ENCODE peak calls at places on chromosomes 12 and 14, in eight cellular contexts. N is upper lobe of left lung, E is MM.1S, K is pancreas, X is A549, J is transverse colon, Q is GM12878, Y is HepG2. S is an unnamed sample.
A peak's percentile ranks its signal among the peaks of the same experiment; 100 is the strongest.

GRCh38 chr12:120959111-120959878 is 19.0 kb upstream of the HNF1A start:
- DNase-seq in N (no peak), E (no peak), K (no peak), X (no peak), J (no peak), Q (no peak), Y (no peak), S (no peak)

GRCh38 chr14:99163446-99163845 is 108.6 kb downstream of the BCL11B start:
- DNase-seq in N (no peak), E (no peak), K (no peak), X (no peak), J (no peak), Q (no peak), Y (no peak), S (no peak)

GRCh38 chr14:99360774-99361595 is 89.0 kb upstream of the BCL11B start:
- DNase-seq in N (peak; percentile 38), E (no peak), K (no peak), X (peak; percentile 42), J (no peak), Q (no peak), Y (peak; percentile 6), S (no peak)

GRCh38 chr14:90452366-90452765 is 55.5 kb downstream of the CALM1 start:
- DNase-seq in N (no peak), E (no peak), K (no peak), X (no peak), J (no peak), Q (no peak), Y (no peak), S (no peak)

GRCh38 chr12:115267891-115268290 is 583.9 kb upstream of the TBX3 start:
- DNase-seq in N (no peak), E (no peak), K (no peak), X (no peak), J (no peak), Q (no peak), Y (no peak), S (no peak)

GRCh38 chr12:100058482-100059029 is 73.8 kb upstream of the ANKS1B start:
- DNase-seq in N (no peak), E (no peak), K (no peak), X (peak; percentile 39), J (no peak), Q (no peak), Y (no peak), S (no peak)

GRCh38 chr12:79674629-79675028 is 16.1 kb downstream of the PAWR start:
- DNase-seq in N (no peak), E (no peak), K (no peak), X (no peak), J (no peak), Q (no peak), Y (no peak), S (no peak)

GRCh38 chr12:121005346-121005815 is 10.9 kb downstream of the C12orf43 start:
- DNase-seq in N (peak; percentile 76), E (peak; percentile 37), K (no peak), X (peak; percentile 79), J (peak; percentile 72), Q (no peak), Y (peak; percentile 59), S (peak; percentile 11)

GRCh38 chr12:67441736-67442346 is 172.7 kb downstream of the CAND1 start:
- DNase-seq in N (peak; percentile 8), E (peak; percentile 70), K (peak; percentile 80), X (peak; percentile 80), J (peak; percentile 93), Q (no peak), Y (peak; percentile 58), S (peak; percentile 62)

GRCh38 chr14:76943072-76943471 is 85.4 kb downstream of the IRF2BPL start:
- DNase-seq in N (no peak), E (no peak), K (no peak), X (no peak), J (no peak), Q (no peak), Y (no peak), S (no peak)

GRCh38 chr12:89707623-89707991 is 1.0 kb downstream of the ATP2B1 start:
- DNase-seq in N (peak; percentile 69), E (peak; percentile 10), K (no peak), X (no peak), J (peak; percentile 34), Q (no peak), Y (peak; percentile 16), S (no peak)

GRCh38 chr12:104694161-104694560 is 237.4 kb downstream of the CHST11 start:
- DNase-seq in N (no peak), E (no peak), K (no peak), X (no peak), J (no peak), Q (no peak), Y (no peak), S (no peak)

GRCh38 chr12:12017798-12018197 is 52.9 kb upstream of the BCL2L14 start:
- DNase-seq in N (no peak), E (no peak), K (no peak), X (no peak), J (no peak), Q (no peak), Y (no peak), S (no peak)

GRCh38 chr14:23660290-23661226 is 24.4 kb downstream of the DHRS2 start:
- DNase-seq in N (no peak), E (no peak), K (no peak), X (no peak), J (no peak), Q (no peak), Y (no peak), S (peak; percentile 19)

GRCh38 chr12:65741662-65742480 is 82.4 kb upstream of the HMGA2 start:
- DNase-seq in N (peak; percentile 86), E (no peak), K (no peak), X (peak; percentile 34), J (peak; percentile 10), Q (no peak), Y (peak; percentile 42), S (no peak)

GRCh38 chr14:96582995-96583394 is 80.8 kb downstream of the PAPOLA start:
- DNase-seq in N (no peak), E (no peak), K (no peak), X (no peak), J (no peak), Q (no peak), Y (no peak), S (no peak)

GRCh38 chr14:105974902-105975301 is 448.5 kb downstream of the TMEM121 start:
- DNase-seq in N (peak; percentile 1), E (no peak), K (no peak), X (peak; percentile 12), J (peak; percentile 19), Q (no peak), Y (peak; percentile 39), S (peak; percentile 47)

GRCh38 chr12:7116916-7117315 is 7.9 kb upstream of the C1RL start:
- DNase-seq in N (no peak), E (no peak), K (no peak), X (no peak), J (no peak), Q (no peak), Y (no peak), S (no peak)

GRCh38 chr12:57127101-57127709 is 1.1 kb upstream of the LRP1 start:
- DNase-seq in N (no peak), E (peak; percentile 56), K (peak; percentile 77), X (peak; percentile 79), J (peak; percentile 90), Q (no peak), Y (peak; percentile 84), S (peak; percentile 47)
- TF ChIP-seq CTCF in N (no peak), E (peak; percentile 44), K (no peak), X (peak; percentile 36), J (peak; percentile 27), Q (peak; percentile 32), Y (peak; percentile 88), S (no peak)

GRCh38 chr12:16766736-16767135 is 160.8 kb upstream of the LMO3 start:
- DNase-seq in N (no peak), E (peak; percentile 76), K (no peak), X (no peak), J (no peak), Q (no peak), Y (no peak), S (no peak)
- H3K27ac ChIP-seq in N (no peak overlapping the region), E (peak overlapping the region; percentile 76), K (no peak overlapping the region), X (no peak overlapping the region), J (no peak overlapping the region), Q (no peak overlapping the region), Y (no peak overlapping the region), S (no peak overlapping the region)

DNA sequence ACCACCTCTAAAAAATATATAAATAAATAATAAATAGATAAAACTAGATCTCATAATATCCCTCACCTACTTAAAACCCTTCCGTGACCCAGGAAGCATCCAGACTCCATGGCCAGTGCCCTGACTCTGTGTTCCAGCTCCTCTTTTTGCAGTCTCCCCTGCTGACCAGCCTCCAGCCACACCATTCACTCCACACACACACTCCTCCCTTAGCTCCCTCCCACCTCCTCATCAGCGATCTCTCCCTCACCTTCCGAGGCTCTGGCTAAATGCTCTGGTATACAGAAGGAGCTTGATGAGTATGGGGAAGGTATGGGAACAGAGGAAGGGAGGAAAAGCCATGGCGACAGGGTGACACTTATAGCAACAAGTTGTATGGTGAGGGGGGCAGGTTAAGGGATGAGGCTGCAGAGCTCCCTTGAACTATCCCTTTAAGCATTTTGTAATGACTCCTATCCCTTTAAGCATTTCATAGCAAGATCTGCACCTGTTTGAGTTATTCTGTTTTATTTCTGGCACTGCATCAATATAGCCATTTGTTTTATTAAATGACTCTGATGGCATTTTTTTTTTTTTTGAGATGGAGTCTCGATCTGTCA is 26.1 kb upstream of the EIF4B start:
- DNase-seq in N (no peak), E (no peak), K (no peak), X (peak; percentile 52), J (no peak), Q (no peak), Y (no peak), S (no peak)
- H3K4me1 ChIP-seq in N (no peaks in the 10 kb centered on the region), E (no peaks in the 10 kb centered on the region), K (no peaks in the 10 kb centered on the region), X (peaks cover 34% of the 10 kb centered on the region), J (no peaks in the 10 kb centered on the region), Q (no peaks in the 10 kb centered on the region), Y (peaks cover 40% of the 10 kb centered on the region), S (no peaks in the 10 kb centered on the region)

DNA sequence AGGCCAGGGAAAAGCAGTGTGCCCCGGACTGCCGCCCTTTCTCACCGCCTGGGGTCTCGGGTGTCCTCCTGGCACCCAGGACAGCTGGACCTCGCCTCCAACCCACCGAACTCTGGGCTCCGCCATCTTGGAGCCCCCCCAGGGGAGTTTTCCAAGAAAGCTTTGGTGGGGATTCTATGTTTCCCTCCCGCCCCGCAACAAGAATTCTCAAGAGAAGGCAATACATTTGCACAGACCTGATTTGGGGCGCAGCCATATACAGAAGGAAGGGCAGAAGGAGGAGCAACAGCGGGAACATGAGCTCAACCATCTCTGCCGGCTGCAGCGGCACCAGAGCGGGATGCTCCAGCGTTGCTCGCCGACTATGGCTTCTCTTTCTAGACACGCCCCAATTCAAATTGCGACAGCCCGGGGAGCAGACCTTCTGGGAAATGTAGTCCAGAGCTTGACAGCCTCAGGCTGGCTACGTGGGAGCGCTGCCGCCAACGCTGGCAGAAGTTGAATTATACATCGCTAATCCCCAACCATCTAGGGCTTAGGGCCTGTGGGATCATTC is at the start of gene RDH11:
- DNase-seq in N (peak; percentile 86), E (peak; percentile 74), K (peak; percentile 79), X (peak; percentile 89), J (peak; percentile 90), Q (peak; percentile 50), Y (peak; percentile 90), S (peak; percentile 74)
- TF ChIP-seq CTCF in N (no peak), E (no peak), K (no peak), X (no peak), J (no peak), Q (no peak), Y (peak; percentile 7), S (no peak)

DNA sequence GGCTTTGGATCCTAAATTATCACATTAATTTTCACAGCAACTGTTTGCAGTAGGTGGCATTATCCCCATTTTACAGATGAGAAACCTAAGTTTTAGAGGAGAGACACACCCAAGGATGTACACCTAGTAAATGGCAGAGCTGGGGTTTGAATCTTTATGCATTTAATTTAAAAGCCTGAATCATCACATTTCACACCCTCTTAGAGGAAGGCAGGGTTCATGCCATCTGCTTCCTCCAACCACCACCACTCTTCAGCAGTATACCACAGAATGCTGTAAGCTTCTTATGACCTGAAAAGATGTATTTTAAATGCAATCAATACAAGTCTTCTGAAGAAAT is 90.3 kb downstream of the CRADD start:
- DNase-seq in N (no peak), E (peak; percentile 11), K (no peak), X (no peak), J (no peak), Q (no peak), Y (no peak), S (no peak)
- H3K27ac ChIP-seq in N (peak overlapping the region; percentile 42), E (no peak overlapping the region), K (no peak overlapping the region), X (peak overlapping the region; percentile 29), J (peak overlapping the region; percentile 56), Q (no peak overlapping the region), Y (no peak overlapping the region), S (no peak overlapping the region)